ENCODE peak calls at places on chromosomes 5 and 9, in eight cellular contexts. C is RWPE2; T is CD8-positive, alpha-beta T cell; Y is GM10248; A is neural progenitor cell; J is adrenal gland; K is AG04450; G is WTC11. I is an unnamed sample.

GRCh38 chr9:37201581-37201980 is 81.2 kb downstream of the ZCCHC7 start:
- DNase-seq in C (no peak), T (no peak), Y (no peak), A (peak; percentile 27), J (no peak), K (no peak), G (no peak), I (no peak)

GRCh38 chr5:143065185-143065584 is 295.0 kb downstream of the ARHGAP26 start:
- DNase-seq in C (no peak), T (no peak), Y (no peak), A (no peak), J (no peak), K (peak; percentile 59), G (no peak), I (no peak)

GRCh38 chr5:121430538-121430937 is 421.1 kb upstream of the FTMT start:
- DNase-seq in C (no peak), T (no peak), Y (no peak), A (no peak), J (no peak), K (no peak), G (no peak), I (no peak)

GRCh38 chr9:129317179-129318011 is 139.3 kb upstream of the IER5L start:
- DNase-seq in C (no peak), T (no peak), Y (peak; percentile 30), A (peak; percentile 36), J (peak; percentile 68), K (no peak), G (peak; percentile 45), I (peak; percentile 62)

GRCh38 chr5:65120371-65120967 is 351.7 kb downstream of the CWC27 start:
- DNase-seq in C (no peak), T (no peak), Y (no peak), A (no peak), J (no peak), K (no peak), G (no peak), I (no peak)

GRCh38 chr5:41068169-41068568 is 3.0 kb downstream of the MROH2B start:
- DNase-seq in C (no peak), T (no peak), Y (no peak), A (no peak), J (no peak), K (no peak), G (no peak), I (no peak)

GRCh38 chr5:73764586-73764985 is 138.6 kb downstream of the ARHGEF28 start:
- DNase-seq in C (no peak), T (no peak), Y (no peak), A (no peak), J (no peak), K (peak; percentile 68), G (no peak), I (no peak)

GRCh38 chr5:67520161-67520886 is 323.7 kb upstream of the CD180 start:
- DNase-seq in C (no peak), T (no peak), Y (no peak), A (no peak), J (no peak), K (no peak), G (no peak), I (no peak)

GRCh38 chr5:21802869-21803490 is 1050.2 kb downstream of the CDH12 start:
- DNase-seq in C (no peak), T (no peak), Y (peak; percentile 20), A (peak; percentile 11), J (no peak), K (no peak), G (no peak), I (no peak)

GRCh38 chr5:1799110-1799601 is 481 bp downstream of the MRPL36 start:
- DNase-seq in C (no peak), T (no peak), Y (peak; percentile 57), A (peak; percentile 63), J (peak; percentile 37), K (no peak), G (no peak), I (no peak)

GRCh38 chr5:155631116-155631515 is 617.6 kb downstream of the KIF4B start:
- DNase-seq in C (no peak), T (no peak), Y (no peak), A (no peak), J (no peak), K (no peak), G (no peak), I (no peak)

GRCh38 chr5:107282061-107282460 is 388.7 kb downstream of the EFNA5 start:
- DNase-seq in C (no peak), T (no peak), Y (no peak), A (no peak), J (no peak), K (no peak), G (no peak), I (no peak)

GRCh38 chr9:7368410-7369292 is 430.9 kb downstream of the DMAC1 start:
- DNase-seq in C (no peak), T (no peak), Y (no peak), A (no peak), J (peak; percentile 34), K (peak; percentile 87), G (no peak), I (no peak)

GRCh38 chr5:60578295-60578694 is 121.7 kb downstream of the DEPDC1B start:
- DNase-seq in C (no peak), T (no peak), Y (no peak), A (no peak), J (no peak), K (no peak), G (no peak), I (no peak)

GRCh38 chr5:137217599-137218200 is 281.4 kb downstream of the SPOCK1 start:
- DNase-seq in C (no peak), T (no peak), Y (no peak), A (no peak), J (no peak), K (no peak), G (no peak), I (no peak)

GRCh38 chr5:135029468-135030122 is 4.4 kb downstream of the PITX1 start:
- DNase-seq in C (no peak), T (no peak), Y (no peak), A (no peak), J (no peak), K (no peak), G (no peak), I (no peak)

GRCh38 chr5:147576646-147577535 is 67.0 kb upstream of the DPYSL3 start:
- DNase-seq in C (no peak), T (peak; percentile 4), Y (peak; percentile 33), A (peak; percentile 74), J (peak; percentile 28), K (no peak), G (peak; percentile 80), I (no peak)

GRCh38 chr5:132227485-132228240 is at the start of gene P4HA2:
- DNase-seq in C (peak; percentile 88), T (no peak), Y (peak; percentile 94), A (peak; percentile 86), J (peak; percentile 65), K (no peak), G (peak; percentile 76), I (peak; percentile 93)

GRCh38 chr9:13513710-13514444 is 234.4 kb upstream of the MPDZ start:
- DNase-seq in C (peak; percentile 72), T (no peak), Y (no peak), A (peak; percentile 81), J (no peak), K (no peak), G (peak; percentile 49), I (no peak)

GRCh38 chr9:136860529-136860928 is 5.6 kb downstream of the EDF1 start:
- DNase-seq in C (no peak), T (no peak), Y (no peak), A (no peak), J (peak; percentile 12), K (no peak), G (no peak), I (peak; percentile 62)

GRCh38 chr9:116404228-116404627 is 250.6 kb downstream of the PAPPA start:
- DNase-seq in C (no peak), T (no peak), Y (no peak), A (no peak), J (no peak), K (no peak), G (no peak), I (no peak)
- TF ChIP-seq CTCF in C (no peak), T (no peak), Y (no peak), A (no peak), J (no peak), K (no peak), G (no peak), I (no peak)

GRCh38 chr9:30773427-30773826 is 1611.0 kb upstream of the ACO1 start:
- DNase-seq in C (no peak), T (no peak), Y (no peak), A (no peak), J (no peak), K (no peak), G (no peak), I (peak; percentile 51)

GRCh38 chr9:30771278-30771677 is 1613.2 kb upstream of the ACO1 start:
- DNase-seq in C (no peak), T (no peak), Y (no peak), A (no peak), J (no peak), K (no peak), G (no peak), I (no peak)

GRCh38 chr9:30775236-30775635 is 1609.2 kb upstream of the ACO1 start:
- DNase-seq in C (no peak), T (no peak), Y (no peak), A (no peak), J (no peak), K (no peak), G (no peak), I (no peak)

DNA sequence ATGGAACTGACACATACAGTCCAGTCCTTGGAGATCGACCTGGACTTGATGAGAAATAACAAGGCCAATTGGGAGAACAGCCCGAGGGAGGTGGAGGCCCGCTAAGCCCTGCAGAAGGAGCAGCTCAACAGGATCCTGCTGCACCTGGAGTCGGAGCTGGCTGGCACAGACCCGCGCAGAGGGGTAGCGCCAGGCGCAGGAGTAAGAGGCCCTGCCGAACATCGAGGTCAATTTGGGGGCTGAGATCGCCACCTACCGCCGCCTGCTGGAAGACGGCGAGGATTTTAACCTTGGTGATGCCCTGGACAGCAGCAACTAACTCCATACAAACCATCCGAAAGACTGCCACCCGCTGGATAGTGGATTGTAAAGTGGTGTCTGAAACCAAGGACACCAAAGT is 1610.1 kb upstream of the ACO1 start:
- DNase-seq in C (no peak), T (no peak), Y (no peak), A (peak; percentile 38), J (no peak), K (no peak), G (peak; percentile 86), I (peak; percentile 58)
- TF ChIP-seq CTCF in C (no peak), T (no peak), Y (no peak), A (peak; percentile 51), J (no peak), K (no peak), G (peak; percentile 38), I (no peak)

GRCh38 chr5:169796731-169797130 is 159.7 kb downstream of the DOCK2 start:
- DNase-seq in C (no peak), T (no peak), Y (no peak), A (no peak), J (no peak), K (no peak), G (no peak), I (no peak)
- TF ChIP-seq CTCF in C (no peak), T (no peak), Y (no peak), A (no peak), J (no peak), K (no peak), G (no peak), I (no peak)

DNA sequence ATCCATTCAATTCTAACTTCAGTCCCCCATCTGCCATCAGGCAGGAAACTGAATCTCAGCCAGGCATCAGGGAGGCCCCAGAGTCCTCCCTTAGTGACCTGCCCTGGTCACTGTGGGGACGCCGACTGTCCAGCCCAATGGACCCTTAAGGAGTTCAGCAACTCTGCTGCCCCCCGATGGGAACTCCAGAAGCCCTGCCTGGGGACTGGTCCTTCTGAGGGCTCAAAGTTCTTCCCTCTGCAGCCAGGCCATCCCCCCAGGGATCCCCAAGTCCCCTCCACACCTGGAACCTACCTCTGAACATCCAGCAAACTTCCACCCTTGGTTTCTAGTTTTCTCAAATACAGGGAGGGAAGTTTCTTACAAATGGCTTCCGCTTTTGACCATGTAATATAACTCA is 76.8 kb downstream of the UBE2QL1 start:
- DNase-seq in C (no peak), T (no peak), Y (no peak), A (no peak), J (no peak), K (no peak), G (no peak), I (no peak)
- TF ChIP-seq CTCF in C (no peak), T (no peak), Y (peak; percentile 38), A (no peak), J (no peak), K (no peak), G (no peak), I (no peak)